ENCODE peak calls at places on chromosomes 4 and X, in six cellular contexts. H is psoas muscle, L is SJCRH30, U is GM23248, S is left lung, F is mucosa of descending colon. O is an unnamed sample. For H3K9me3, the result is how much of the 10 kb centered on the place peaks cover.

GRCh38 chr4:105780176-105780575 is 71.6 kb downstream of the GSTCD start:
- DNase-seq in H (no peak), L (peak), U (no peak), S (no peak), F (no peak), O (no peak)

GRCh38 chrX:103175944-103176753 is 38.8 kb upstream of the BEX4 start:
- DNase-seq in H (peak), L (peak), U (peak), S (no peak), F (peak), O (peak)

GRCh38 chrX:9569875-9570274 is 105.0 kb downstream of the TBL1X start:
- DNase-seq in H (no peak), L (peak), U (no peak), S (no peak), F (no peak), O (no peak)

GRCh38 chrX:136318895-136319597 is 18.3 kb downstream of the ADGRG4 start:
- DNase-seq in H (no peak), L (no peak), U (no peak), S (no peak), F (no peak), O (no peak)

GRCh38 chr4:109676886-109677285 is 26.4 kb downstream of the CASP6 start:
- DNase-seq in H (no peak), L (no peak), U (no peak), S (no peak), F (no peak), O (no peak)

GRCh38 chr4:153246446-153247115 is 42.3 kb downstream of the TRIM2 start:
- DNase-seq in H (no peak), L (no peak), U (no peak), S (no peak), F (peak), O (no peak)

GRCh38 chrX:79366888-79367749 is at the start of gene ITM2A:
- DNase-seq in H (peak), L (no peak), U (no peak), S (peak), F (peak), O (peak)

GRCh38 chrX:83845397-83845796 is 15.5 kb upstream of the CYLC1 start:
- DNase-seq in H (no peak), L (peak), U (peak), S (no peak), F (no peak), O (no peak)

GRCh38 chr4:152072001-152072485 is 311.2 kb upstream of the GATB start:
- DNase-seq in H (no peak), L (no peak), U (peak), S (no peak), F (no peak), O (peak)

GRCh38 chr4:187301923-187302322 is 578.3 kb upstream of the FAT1 start:
- DNase-seq in H (no peak), L (no peak), U (no peak), S (no peak), F (no peak), O (no peak)

GRCh38 chr4:957581-958313 is 15.6 kb downstream of the DGKQ start:
- DNase-seq in H (peak), L (no peak), U (no peak), S (peak), F (peak), O (no peak)

GRCh38 chrX:15277594-15277993 is 7.7 kb upstream of the ASB9 start:
- DNase-seq in H (no peak), L (no peak), U (no peak), S (no peak), F (no peak), O (no peak)

GRCh38 chr4:64248151-64248550 is 161.1 kb downstream of the TECRL start:
- DNase-seq in H (no peak), L (no peak), U (no peak), S (no peak), F (no peak), O (no peak)

GRCh38 chr4:134780244-134780643 is 578.7 kb upstream of the PABPC4L start:
- DNase-seq in H (no peak), L (no peak), U (no peak), S (no peak), F (no peak), O (no peak)

DNA sequence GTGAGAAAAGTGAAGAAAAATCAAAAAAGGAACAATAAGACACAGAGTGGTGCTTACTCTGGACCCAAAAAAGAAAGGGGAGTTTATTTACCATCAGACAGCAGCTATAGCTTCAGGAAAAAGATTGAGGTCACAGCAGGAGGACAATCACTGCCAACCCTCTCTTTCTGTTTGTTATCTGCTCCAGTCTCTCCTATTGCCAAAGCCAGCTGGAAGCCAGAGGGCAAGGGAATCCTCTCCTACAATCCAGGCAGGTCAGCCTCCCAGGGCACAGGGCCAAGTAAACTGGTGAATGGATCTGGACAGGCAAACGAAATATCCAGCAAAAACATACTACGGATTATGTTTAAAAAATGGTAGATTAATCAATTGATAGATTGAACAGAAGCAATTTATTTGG is 306.9 kb upstream of the SLIT2 start:
- DNase-seq in H (no peak), L (no peak), U (no peak), S (no peak), F (no peak), O (no peak)
- H3K9me3 ChIP-seq in H (under half), L (under half), U (under half), S (under half), F (under half), O (under half)

GRCh38 chr4:175215657-175216056 is 297.5 kb downstream of the ADAM29 start:
- DNase-seq in H (no peak), L (no peak), U (no peak), S (no peak), F (no peak), O (no peak)
- H3K9me3 ChIP-seq in H (under half), L (under half), U (under half), S (under half), F (half or more), O (half or more)

GRCh38 chr4:12286351-12286750 is 857.7 kb upstream of the HS3ST1 start:
- DNase-seq in H (no peak), L (no peak), U (no peak), S (no peak), F (no peak), O (no peak)
- H3K9me3 ChIP-seq in H (under half), L (under half), U (under half), S (under half), F (under half), O (under half)

GRCh38 chr4:99013402-99013843 is 17.9 kb downstream of the METAP1 start:
- DNase-seq in H (no peak), L (no peak), U (no peak), S (no peak), F (no peak), O (peak)

GRCh38 chr4:99011910-99012309 is 16.4 kb downstream of the METAP1 start:
- DNase-seq in H (no peak), L (no peak), U (no peak), S (no peak), F (no peak), O (no peak)

GRCh38 chr4:99008051-99008450 is 12.5 kb downstream of the METAP1 start:
- DNase-seq in H (no peak), L (no peak), U (no peak), S (no peak), F (no peak), O (no peak)

DNA sequence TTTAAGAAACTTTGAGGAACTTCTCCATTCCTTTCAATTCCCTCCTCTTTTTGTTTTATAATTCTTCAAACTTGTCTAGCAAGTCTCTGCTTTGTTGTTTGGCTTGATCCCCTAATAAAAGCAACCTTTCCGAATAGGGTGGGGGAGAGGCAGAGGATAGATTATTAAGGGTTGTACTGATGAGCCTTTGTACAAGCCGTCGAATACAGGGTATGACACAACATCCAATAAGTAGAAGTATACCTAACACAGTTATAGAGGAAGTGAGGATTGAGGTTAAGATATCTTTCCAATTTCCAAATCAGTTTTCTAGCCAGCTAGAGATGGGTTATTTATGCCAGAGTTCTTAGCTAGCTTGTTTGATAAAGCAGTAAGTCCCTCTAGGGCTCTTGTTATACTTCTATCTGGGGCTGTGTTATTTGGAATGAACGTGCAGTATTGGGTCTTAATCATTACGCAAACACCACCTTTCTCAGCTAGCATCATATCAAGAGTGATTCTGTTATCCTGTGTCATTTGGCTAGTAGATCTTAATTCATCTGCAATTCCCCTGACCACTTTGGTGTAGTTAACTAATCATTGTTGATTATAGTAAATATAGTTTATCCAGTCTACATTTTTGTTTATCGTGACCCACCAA is 18.5 kb downstream of the METAP1 start:
- DNase-seq in H (no peak), L (no peak), U (no peak), S (no peak), F (no peak), O (no peak)
- H3K9me3 ChIP-seq in H (under half), L (under half), U (under half), S (under half), F (under half), O (under half)

O was measured in heart right ventricle.